ENCODE peak calls at places on chromosome 7, in five cellular contexts. S is K562, Q is GM12878, I is HepG2, H is SK-N-SH. U is an unnamed sample.

GRCh38 chr7:112076309-112076708 is 129.9 kb downstream of the DOCK4 start:
- DNase-seq in Q (no peak), S (no peak), H (no peak), I (no peak), U (no peak)

GRCh38 chr7:86091369-86091768 is 552.3 kb upstream of the GRM3 start:
- DNase-seq in H (no peak), I (no peak), S (no peak), Q (no peak), U (no peak)

GRCh38 chr7:140263277-140263676 is 86.5 kb upstream of the KDM7A start:
- DNase-seq in H (no peak), I (no peak), S (no peak), Q (no peak), U (peak; percentile 46)

GRCh38 chr7:111363099-111363498 is 199.2 kb downstream of the IMMP2L start:
- DNase-seq in I (no peak), S (no peak), H (no peak), Q (no peak), U (no peak)

GRCh38 chr7:40213856-40214255 is 79.1 kb downstream of the SUGCT start:
- DNase-seq in I (no peak), S (no peak), H (no peak), Q (no peak), U (no peak)

GRCh38 chr7:156152380-156152779 is 340.1 kb upstream of the SHH start:
- DNase-seq in H (no peak), Q (no peak), I (no peak), S (no peak), U (no peak)

GRCh38 chr7:105996860-105997737 is 34.0 kb downstream of the CDHR3 start:
- DNase-seq in I (peak; percentile 74), Q (no peak), S (no peak), H (no peak), U (no peak)

GRCh38 chr7:55569797-55570196 is 2.5 kb downstream of the VOPP1 start:
- DNase-seq in I (no peak), Q (no peak), H (no peak), S (no peak), U (no peak)

GRCh38 chr7:6640246-6640721 is 3.2 kb downstream of the ZNF316 start:
- DNase-seq in S (peak; percentile 66), I (no peak), H (no peak), Q (no peak), U (peak; percentile 34)

GRCh38 chr7:102454423-102454822 is 10.2 kb downstream of the ALKBH4 start:
- DNase-seq in Q (no peak), I (no peak), S (no peak), H (no peak), U (no peak)

GRCh38 chr7:30224511-30225031 is 59.8 kb upstream of the ZNRF2 start:
- DNase-seq in H (no peak), S (no peak), Q (peak; percentile 65), I (no peak), U (peak; percentile 64)

GRCh38 chr7:82740246-82740848 is 296.8 kb upstream of the CACNA2D1 start:
- DNase-seq in S (no peak), I (peak; percentile 28), H (peak; percentile 48), Q (no peak), U (no peak)

GRCh38 chr7:129146237-129146979 is 1.9 kb downstream of the TSPAN33 start:
- DNase-seq in H (no peak), I (no peak), Q (peak; percentile 88), S (no peak), U (no peak)

GRCh38 chr7:92244803-92245486 is 769 bp downstream of the KRIT1 start:
- DNase-seq in S (no peak), I (no peak), Q (no peak), H (no peak), U (peak; percentile 10)

GRCh38 chr7:29976265-29976664 is 13.3 kb downstream of the SCRN1 start:
- DNase-seq in I (no peak), S (no peak), Q (no peak), H (no peak), U (no peak)

GRCh38 chr7:34011711-34012110 is 106.4 kb downstream of the BMPER start:
- DNase-seq in Q (no peak), I (no peak), S (no peak), H (no peak), U (no peak)

GRCh38 chr7:68038621-68039314 is 1042.1 kb downstream of the TYW1 start:
- DNase-seq in I (peak; percentile 20), Q (no peak), H (no peak), S (no peak), U (no peak)

GRCh38 chr7:351256-351655 is 61.3 kb downstream of the FOXL3 start:
- DNase-seq in I (no peak), S (no peak), Q (no peak), H (no peak), U (no peak)

GRCh38 chr7:37552021-37552420 is 103.4 kb upstream of the ELMO1 start:
- DNase-seq in I (no peak), Q (no peak), S (no peak), H (no peak), U (no peak)

GRCh38 chr7:117901089-117901797 is 28.0 kb upstream of the CTTNBP2 start:
- DNase-seq in I (no peak), S (no peak), Q (no peak), H (no peak), U (no peak)

GRCh38 chr7:14504134-14504533 is 398.4 kb downstream of the DGKB start:
- DNase-seq in S (no peak), I (no peak), H (no peak), Q (no peak), U (no peak)

GRCh38 chr7:98303176-98303865 is 21.8 kb downstream of the BRI3 start:
- DNase-seq in S (no peak), Q (no peak), I (no peak), H (no peak), U (no peak)

GRCh38 chr7:604038-604883 is 84.6 kb upstream of the PDGFA start:
- DNase-seq in Q (peak; percentile 71), I (no peak), H (no peak), S (peak; percentile 74), U (peak; percentile 60)

GRCh38 chr7:36132025-36132424 is 21.0 kb upstream of the EEPD1 start:
- DNase-seq in H (no peak), S (no peak), I (peak; percentile 21), Q (no peak), U (no peak)

GRCh38 chr7:42560866-42561265 is 323.9 kb upstream of the GLI3 start:
- DNase-seq in I (no peak), S (no peak), H (no peak), Q (no peak), U (no peak)

GRCh38 chr7:92809397-92810241 is 26.8 kb downstream of the CDK6 start:
- DNase-seq in Q (peak; percentile 92), S (peak; percentile 61), H (no peak), I (peak; percentile 90), U (peak; percentile 70)

GRCh38 chr7:93327006-93327633 is 95.0 kb downstream of the VPS50 start:
- DNase-seq in I (no peak), S (no peak), H (no peak), Q (no peak), U (no peak)

GRCh38 chr7:4834601-4835397 is 27.0 kb downstream of the PAPOLB start:
- DNase-seq in Q (no peak), I (no peak), S (no peak), H (no peak), U (no peak)
- TF ChIP-seq CTCF in Q (no peak), I (no peak), S (no peak), H (no peak), U (no peak)

GRCh38 chr7:12322287-12322902 is 81.3 kb downstream of the VWDE start:
- DNase-seq in S (peak; percentile 22), Q (no peak), H (peak; percentile 10), I (peak; percentile 3), U (no peak)
- TF ChIP-seq REST in S (no peak), Q (no peak), H (no peak), I (no peak), U (no peak)

GRCh38 chr7:69739906-69740545 is 141.8 kb downstream of the AUTS2 start:
- DNase-seq in I (no peak), H (peak; percentile 75), Q (peak; percentile 81), S (no peak), U (no peak)

GRCh38 chr7:69736411-69736810 is 138.1 kb downstream of the AUTS2 start:
- DNase-seq in H (no peak), I (no peak), Q (no peak), S (no peak), U (no peak)

GRCh38 chr7:69739182-69739581 is 140.9 kb downstream of the AUTS2 start:
- DNase-seq in Q (peak; percentile 87), I (no peak), S (no peak), H (no peak), U (no peak)

GRCh38 chr7:69735582-69735981 is 137.3 kb downstream of the AUTS2 start:
- DNase-seq in I (no peak), S (no peak), H (no peak), Q (no peak), U (no peak)

DNA sequence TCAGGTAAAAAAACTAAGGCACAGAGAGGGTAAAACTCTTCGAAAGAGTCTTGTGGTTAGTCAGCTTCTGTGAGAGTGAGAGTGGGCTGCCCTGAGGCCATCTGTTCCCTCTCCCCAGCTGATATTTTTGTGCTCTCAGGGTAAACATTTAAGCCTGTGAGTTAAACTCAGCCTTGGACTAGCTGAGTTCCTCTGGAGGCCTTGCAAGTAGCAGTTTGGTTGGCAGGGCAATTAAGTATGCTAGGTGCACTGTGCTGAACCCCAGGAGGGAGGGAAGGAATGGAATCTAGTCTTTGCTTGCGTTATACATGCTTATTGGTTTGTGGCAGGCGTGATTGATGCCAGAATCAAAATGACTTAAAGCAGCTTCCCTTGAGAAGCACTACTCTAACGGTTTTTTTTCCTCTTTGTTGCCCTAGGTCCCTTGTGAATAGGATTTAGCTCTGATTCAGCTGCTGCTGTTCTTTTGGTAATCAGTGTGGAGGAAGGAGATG is 140.2 kb downstream of the AUTS2 start:
- DNase-seq in I (no peak), Q (peak; percentile 82), H (no peak), S (no peak), U (no peak)
- TF ChIP-seq GABPA in I (no peak), Q (peak; percentile 25), H (no peak), S (no peak), U (no peak)

DNA sequence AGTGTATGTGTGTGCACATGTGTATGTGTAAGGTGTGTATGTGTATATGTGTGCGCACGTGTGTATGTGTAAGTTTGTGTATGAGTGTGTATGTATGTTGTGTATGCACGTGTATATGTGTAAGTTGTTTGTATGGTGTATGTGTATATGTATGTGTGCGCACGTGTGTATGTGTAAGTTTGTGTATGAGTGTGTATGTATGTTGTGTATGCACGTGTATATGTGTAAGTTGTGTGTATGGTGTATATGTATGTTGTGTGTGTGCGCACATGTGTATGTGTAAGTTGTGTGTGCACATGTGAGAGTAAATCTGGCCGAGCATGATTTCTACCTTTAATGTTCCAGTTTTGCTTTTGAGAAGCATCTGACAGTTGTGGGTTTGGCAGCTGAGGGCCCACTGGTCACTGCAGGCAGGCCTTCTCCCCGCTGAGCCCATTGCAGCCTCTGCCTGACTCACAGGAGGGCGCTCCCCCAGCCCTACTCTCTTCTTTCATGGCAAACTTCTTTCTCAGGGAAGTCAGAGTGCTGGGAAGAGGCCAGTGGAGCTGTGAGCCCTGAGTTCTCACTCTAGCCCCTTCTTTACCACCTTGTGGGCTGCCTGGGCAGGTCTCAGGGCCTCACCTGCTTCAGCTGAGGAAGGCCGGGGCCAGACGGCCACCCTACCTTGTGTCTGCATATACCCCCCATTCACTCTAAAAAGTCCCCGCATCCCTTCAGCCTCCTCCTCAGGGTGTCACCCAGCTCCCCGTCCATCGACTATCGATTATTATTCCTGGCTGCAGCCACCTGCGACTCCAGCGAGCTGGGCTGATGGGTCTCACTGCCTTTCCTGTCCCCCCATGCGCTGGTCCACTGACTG is 11.2 kb downstream of the WDR86 start:
- DNase-seq in S (no peak), Q (no peak), I (no peak), H (peak; percentile 39), U (no peak)
- TF ChIP-seq CTCF in S (peak; percentile 32), Q (no peak), I (peak; percentile 27), H (no peak), U (no peak)

U was measured in HL-60.